ENCODE peak calls at places on chromosomes 13 and 19, in four cellular contexts. F, O, Y and L are unnamed samples.

GRCh38 chr13:111179908-111180756 is 65.0 kb downstream of the ARHGEF7 start:
- DNase-seq in O (no peak), F (no peak), Y (no peak), L (no peak)

GRCh38 chr19:46416077-46416709 is 2.8 kb upstream of the CCDC8 start:
- DNase-seq in Y (peak; percentile 97), F (peak; percentile 94), O (peak; percentile 95), L (peak; percentile 92)

GRCh38 chr19:49710372-49710951 is 19.5 kb downstream of the CPT1C start:
- DNase-seq in Y (no peak), O (no peak), F (peak; percentile 49), L (no peak)

GRCh38 chr13:99922631-99923404 is 48.7 kb downstream of the ZIC5 start:
- DNase-seq in O (no peak), F (no peak), Y (no peak), L (no peak)

GRCh38 chr19:8457209-8457608 is 12.4 kb downstream of the HNRNPM start:
- DNase-seq in O (no peak), Y (no peak), F (no peak), L (no peak)

GRCh38 chr19:20318616-20319015 is 151.6 kb downstream of the ZNF486 start:
- DNase-seq in Y (no peak), O (no peak), F (no peak), L (no peak)

GRCh38 chr13:30464496-30465351 is 1.0 kb downstream of the HMGB1 start:
- DNase-seq in O (peak; percentile 56), F (peak; percentile 68), Y (peak; percentile 60), L (peak; percentile 63)

GRCh38 chr13:37716395-37716794 is 117.8 kb upstream of the POSTN start:
- DNase-seq in O (no peak), F (no peak), Y (no peak), L (no peak)

GRCh38 chr13:106917024-106917491 is 349.1 kb upstream of the ARGLU1 start:
- DNase-seq in O (peak; percentile 58), F (no peak), Y (peak; percentile 16), L (no peak)

GRCh38 chr19:5090780-5091575 is 122.1 kb downstream of the KDM4B start:
- DNase-seq in O (no peak), F (peak; percentile 87), Y (no peak), L (no peak)

GRCh38 chr19:33212024-33212772 is 13.5 kb downstream of the SLC7A10 start:
- DNase-seq in F (no peak), O (no peak), Y (no peak), L (no peak)

GRCh38 chr19:49442793-49443365 is 1.6 kb upstream of the SLC17A7 start:
- DNase-seq in Y (peak; percentile 100), F (peak; percentile 87), O (peak; percentile 100), L (peak; percentile 86)

GRCh38 chr13:112453874-112454647 is 77.9 kb downstream of the SPACA7 start:
- DNase-seq in O (peak; percentile 35), F (no peak), Y (no peak), L (no peak)

GRCh38 chr19:15551183-15552004 is 43.1 kb downstream of the CYP4F22 start:
- DNase-seq in Y (peak; percentile 95), F (peak; percentile 92), O (no peak), L (peak; percentile 78)

GRCh38 chr19:53907690-53908089 is 1.4 kb upstream of the CACNG7 start:
- DNase-seq in Y (no peak), O (no peak), F (no peak), L (no peak)

GRCh38 chr19:6297202-6297601 is 17.4 kb upstream of the MLLT1 start:
- DNase-seq in F (no peak), O (no peak), Y (no peak), L (no peak)

GRCh38 chr13:109790951-109791605 is 4.7 kb upstream of the IRS2 start:
- DNase-seq in O (no peak), Y (no peak), F (no peak), L (peak; percentile 9)

GRCh38 chr19:45151821-45152503 is 8.8 kb downstream of the NKPD1 start:
- DNase-seq in Y (peak; percentile 54), O (no peak), F (no peak), L (no peak)

GRCh38 chr19:10339380-10339960 is at the start of gene ICAM3:
- DNase-seq in F (no peak), O (peak; percentile 64), Y (no peak), L (no peak)

GRCh38 chr19:51026554-51026831 is at the start of gene KLK11:
- DNase-seq in Y (no peak), F (no peak), O (no peak), L (no peak)

GRCh38 chr13:22357132-22357531 is 686.3 kb downstream of the FGF9 start:
- DNase-seq in O (no peak), F (no peak), Y (no peak), L (no peak)

GRCh38 chr19:51066816-51067215 is 1.9 kb upstream of the KLK13 start:
- DNase-seq in O (no peak), F (no peak), Y (no peak), L (no peak)

GRCh38 chr13:36915106-36915505 is 4.9 kb downstream of the SMAD9 start:
- DNase-seq in O (no peak), F (no peak), Y (no peak), L (no peak)

GRCh38 chr19:58549664-58550361 is 5.1 kb downstream of the CHMP2A start:
- DNase-seq in F (no peak), O (no peak), Y (no peak), L (no peak)

GRCh38 chr19:10852098-10852800 is 4.0 kb downstream of the C19orf38 start:
- DNase-seq in Y (no peak), O (no peak), F (no peak), L (no peak)

GRCh38 chr19:33251526-33252090 is 26.0 kb upstream of the SLC7A10 start:
- DNase-seq in F (no peak), O (no peak), Y (no peak), L (no peak)

GRCh38 chr13:90281709-90282108 is 1065.8 kb upstream of the MIR17HG start:
- DNase-seq in F (no peak), Y (no peak), O (no peak), L (no peak)

GRCh38 chr13:41465215-41465907 is 8.0 kb downstream of the RGCC start:
- DNase-seq in O (no peak), F (no peak), Y (no peak), L (no peak)

GRCh38 chr13:31213681-31214289 is 14.0 kb downstream of the B3GLCT start:
- DNase-seq in F (no peak), O (no peak), Y (no peak), L (no peak)

GRCh38 chr19:2343289-2343982 is 15.0 kb downstream of the SPPL2B start:
- DNase-seq in F (no peak), Y (no peak), O (no peak), L (no peak)

GRCh38 chr13:112693831-112694497 is 4.1 kb downstream of the ATP11A start:
- DNase-seq in F (no peak), Y (peak; percentile 10), O (no peak), L (no peak)

GRCh38 chr13:99376132-99376531 is 68.9 kb upstream of the GPR183 start:
- DNase-seq in F (no peak), Y (no peak), O (peak; percentile 39), L (no peak)

GRCh38 chr13:113857531-113858195 is 6.2 kb downstream of the GAS6 start:
- DNase-seq in O (peak; percentile 50), Y (no peak), F (no peak), L (no peak)

GRCh38 chr13:41463823-41464602 is 6.7 kb downstream of the RGCC start:
- DNase-seq in Y (no peak), F (peak; percentile 74), O (no peak), L (no peak)

GRCh38 chr13:97264663-97265062 is 42.5 kb downstream of the MBNL2 start:
- DNase-seq in F (no peak), O (no peak), Y (no peak), L (no peak)

GRCh38 chr13:36345438-36346221 is 564 bp downstream of the SPART start:
- DNase-seq in F (peak; percentile 15), O (peak; percentile 73), Y (peak; percentile 54), L (peak; percentile 39)

GRCh38 chr19:31979949-31980670 is 365.3 kb upstream of the ZNF507 start:
- DNase-seq in F (no peak), Y (no peak), O (peak; percentile 16), L (no peak)
- TF ChIP-seq SP1 in F (no peak), Y (no peak), O (no peak), L (no peak)

GRCh38 chr13:34748078-34748477 is 194.0 kb upstream of the NBEA start:
- DNase-seq in O (no peak), F (no peak), Y (no peak), L (no peak)
- TF ChIP-seq SP1 in O (no peak), F (no peak), Y (no peak), L (no peak)

DNA sequence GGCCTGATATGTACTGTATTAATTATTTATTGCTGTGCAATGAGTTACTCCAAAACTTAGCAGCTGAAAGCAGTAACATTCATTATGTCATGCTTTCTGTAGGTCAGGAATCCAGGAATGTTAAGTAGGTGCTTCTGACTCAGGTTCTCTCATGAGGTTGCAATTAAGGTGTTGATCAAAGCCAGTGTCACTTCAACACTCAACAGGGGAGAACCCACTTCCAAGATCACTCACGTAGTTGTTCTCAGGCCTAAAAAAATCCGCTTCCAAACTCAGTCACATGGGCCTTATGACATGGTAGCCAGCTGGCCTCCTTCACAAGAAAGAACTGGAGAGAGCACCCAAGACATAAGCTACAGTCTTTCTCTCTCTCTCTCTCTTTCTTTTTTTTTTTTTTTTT is 211.1 kb upstream of the NBEA start:
- DNase-seq in F (no peak), Y (no peak), O (no peak), L (no peak)
- TF ChIP-seq SP1 in F (no peak), Y (no peak), O (no peak), L (no peak)

GRCh38 chr13:53778937-53779336 is 750.3 kb downstream of the OLFM4 start:
- DNase-seq in O (no peak), F (no peak), Y (no peak), L (no peak)
- TF ChIP-seq SP1 in O (no peak), F (no peak), Y (no peak), L (no peak)